ENCODE peak calls at places on chromosomes 1 and 21, in five cellular contexts. H is ovary, C is mesendoderm, Z is hepatocyte, F is lower lobe of right lung. D is an unnamed sample. For H3K36me3, the result is how much of the 10 kb centered on the place peaks cover.

GRCh38 chr21:25179116-25179515 is 428.2 kb downstream of the MRPL39 start:
- DNase-seq in C (no peak), H (no peak), Z (no peak), F (no peak), D (no peak)

GRCh38 chr1:166233750-166234366 is 67.1 kb upstream of the FAM78B start:
- DNase-seq in Z (no peak), F (peak), H (no peak), C (peak), D (no peak)

GRCh38 chr1:26358411-26359384 is 4.8 kb upstream of the CRYBG2 start:
- DNase-seq in F (no peak), H (no peak), C (peak), Z (peak), D (no peak)

GRCh38 chr1:174160109-174160473 is 771 bp downstream of the RABGAP1L start:
- DNase-seq in H (peak), C (peak), F (peak), Z (peak), D (peak)

GRCh38 chr21:33461538-33462250 is 18.1 kb downstream of the TMEM50B start:
- DNase-seq in Z (no peak), H (no peak), F (no peak), C (no peak), D (no peak)

GRCh38 chr1:225378880-225379279 is 49.0 kb downstream of the LBR start:
- DNase-seq in C (peak), H (no peak), Z (peak), F (no peak), D (peak)

GRCh38 chr1:22537441-22538139 is 25.7 kb upstream of the EPHA8 start:
- DNase-seq in H (no peak), Z (no peak), C (no peak), F (no peak), D (no peak)

GRCh38 chr1:175317309-175317708 is 124.7 kb upstream of the KIAA0040 start:
- DNase-seq in C (peak), Z (no peak), F (no peak), H (no peak), D (no peak)

GRCh38 chr1:11648039-11648438 is 6.2 kb downstream of the FBXO2 start:
- DNase-seq in Z (no peak), F (no peak), C (no peak), H (no peak), D (peak)

GRCh38 chr1:11550664-11551283 is 71.8 kb downstream of the DISP3 start:
- DNase-seq in C (peak), H (no peak), F (no peak), Z (peak), D (peak)

GRCh38 chr1:28415246-28415645 is 45.7 kb downstream of the PHACTR4 start:
- DNase-seq in C (no peak), H (no peak), Z (no peak), F (no peak), D (no peak)

GRCh38 chr21:15080504-15080903 is 15.7 kb upstream of the NRIP1 start:
- DNase-seq in F (no peak), Z (no peak), C (no peak), H (no peak), D (no peak)

GRCh38 chr1:109906160-109906838 is 4.3 kb upstream of the CSF1 start:
- DNase-seq in H (no peak), F (no peak), C (no peak), Z (no peak), D (no peak)

GRCh38 chr1:97901017-97901658 is 19.7 kb downstream of the DPYD start:
- DNase-seq in C (no peak), F (no peak), Z (no peak), H (no peak), D (no peak)

GRCh38 chr1:39238476-39238875 is 34.0 kb downstream of the MACF1 start:
- DNase-seq in C (no peak), Z (peak), F (no peak), H (peak), D (peak)

GRCh38 chr1:2425875-2426274 is 13.5 kb upstream of the PEX10 start:
- DNase-seq in H (no peak), F (no peak), Z (no peak), C (no peak), D (no peak)

GRCh38 chr1:118902299-118903270 is 85.6 kb downstream of the TBX15 start:
- DNase-seq in C (no peak), H (no peak), Z (no peak), F (no peak), D (no peak)

GRCh38 chr1:960371-961131 is at the start of gene KLHL17:
- DNase-seq in C (peak), Z (peak), H (peak), F (peak), D (peak)

GRCh38 chr1:40122865-40123264 is 25.8 kb upstream of the PPT1 start:
- DNase-seq in C (no peak), F (no peak), Z (peak), H (no peak), D (no peak)

GRCh38 chr1:240093120-240093961 is 1.7 kb downstream of the FMN2 start:
- DNase-seq in F (no peak), C (peak), H (no peak), Z (peak), D (no peak)

GRCh38 chr1:161227196-161227871 is 1.5 kb downstream of the TOMM40L start:
- DNase-seq in Z (peak), H (peak), C (peak), F (peak), D (peak)

GRCh38 chr1:41504126-41505035 is 19.9 kb upstream of the EDN2 start:
- DNase-seq in C (no peak), F (no peak), Z (peak), H (no peak), D (no peak)

GRCh38 chr1:29517251-29518080 is 281.1 kb downstream of the PTPRU start:
- DNase-seq in H (no peak), F (no peak), Z (no peak), C (no peak), D (no peak)

GRCh38 chr1:212671342-212672031 is 28.2 kb downstream of the BATF3 start:
- DNase-seq in Z (peak), H (no peak), F (peak), C (peak), D (peak)

GRCh38 chr1:225441314-225442119 is 13.7 kb upstream of the LBR start:
- DNase-seq in Z (peak), F (no peak), C (no peak), H (no peak), D (no peak)

GRCh38 chr1:43831866-43832654 is 101.5 kb upstream of the ARTN start:
- DNase-seq in C (no peak), H (no peak), Z (no peak), F (no peak), D (no peak)

GRCh38 chr1:78080767-78081166 is 35.0 kb downstream of the GIPC2 start:
- DNase-seq in Z (no peak), C (no peak), F (no peak), H (no peak), D (no peak)

GRCh38 chr21:18218331-18218730 is 26.3 kb upstream of the CHODL start:
- DNase-seq in F (no peak), Z (no peak), C (peak), H (no peak), D (no peak)

GRCh38 chr1:246784621-246785535 is 60.7 kb downstream of the SCCPDH start:
- DNase-seq in C (no peak), H (no peak), Z (no peak), F (no peak), D (no peak)

DNA sequence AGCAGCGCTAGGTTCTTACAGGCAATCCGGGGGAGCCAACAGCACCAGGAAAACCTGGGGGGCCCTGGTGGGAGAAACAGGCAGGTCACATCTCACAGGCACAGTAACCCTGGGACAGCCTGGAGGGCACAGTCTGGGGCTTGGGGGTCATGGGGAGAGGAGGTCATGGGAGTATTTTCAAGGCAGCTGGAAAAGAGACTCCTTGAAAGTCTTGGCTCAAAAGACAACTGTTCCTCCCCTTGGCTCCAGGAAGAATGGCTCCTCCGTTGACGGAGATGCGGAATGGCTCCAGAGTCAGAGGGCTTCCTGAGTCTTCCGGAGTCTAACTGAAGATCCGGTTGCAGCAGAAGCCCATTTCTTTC is 25.9 kb upstream of the PEF1 start:
- DNase-seq in F (no peak), C (no peak), Z (no peak), H (no peak), D (no peak)
- H3K36me3 ChIP-seq in F (under half), C (under half), Z (under half), H (under half), D (under half)

GRCh38 chr1:156717411-156717810 is 10.9 kb upstream of the METTL25B start:
- DNase-seq in Z (no peak), F (no peak), H (no peak), C (no peak), D (no peak)

GRCh38 chr1:156726549-156727226 is 1.6 kb upstream of the METTL25B start:
- DNase-seq in C (peak), Z (peak), H (no peak), F (no peak), D (no peak)

GRCh38 chr1:156725683-156726280 is 2.5 kb upstream of the METTL25B start:
- DNase-seq in H (peak), C (peak), Z (peak), F (peak), D (peak)

GRCh38 chr1:156721131-156721924 is 6.9 kb upstream of the METTL25B start:
- DNase-seq in F (no peak), Z (no peak), C (no peak), H (no peak), D (no peak)
- H3K36me3 ChIP-seq in F (half or more), Z (under half), C (under half), H (under half), D (under half)

GRCh38 chr1:15056515-15057285 is 96.8 kb upstream of the TMEM51 start:
- DNase-seq in H (no peak), Z (no peak), C (no peak), F (no peak), D (no peak)
- H3K36me3 ChIP-seq in H (under half), Z (under half), C (under half), F (under half), D (under half)

GRCh38 chr1:203011582-203011981 is 4.4 kb downstream of the TMEM183A start:
- DNase-seq in C (no peak), Z (no peak), H (no peak), F (no peak), D (no peak)
- H3K36me3 ChIP-seq in C (under half), Z (under half), H (under half), F (half or more), D (half or more)

DNA sequence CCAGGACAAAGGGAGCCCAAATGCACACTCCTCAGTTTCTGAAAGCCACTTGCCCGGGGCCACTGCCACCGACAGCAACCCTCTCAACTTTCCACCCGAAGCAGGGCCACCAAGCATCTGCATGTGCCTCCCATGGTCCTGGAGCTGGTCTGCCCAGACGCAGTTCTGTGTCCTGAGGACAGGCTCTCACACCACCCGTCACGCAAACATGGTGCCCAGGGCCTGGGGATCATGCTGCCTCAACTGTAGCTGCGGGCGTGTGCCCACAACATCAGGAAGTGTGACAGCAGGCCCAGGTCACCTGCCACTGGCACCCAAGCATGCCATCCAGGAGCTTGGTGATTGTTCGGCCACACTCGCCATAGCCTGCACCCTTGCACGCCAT is 14.4 kb downstream of the GBP1 start:
- DNase-seq in C (no peak), Z (no peak), F (peak), H (no peak), D (no peak)
- H3K36me3 ChIP-seq in C (under half), Z (under half), F (under half), H (under half), D (under half)

GRCh38 chr1:224298344-224299330 is 31.3 kb downstream of the NVL start:
- DNase-seq in H (no peak), Z (no peak), C (no peak), F (no peak), D (no peak)
- H3K36me3 ChIP-seq in H (under half), Z (under half), C (under half), F (half or more), D (half or more)

D was measured in left ventricle myocardium inferior.